ENCODE peak calls at places on chromosomes 3 and 15, in nine cellular contexts. C is CD8-positive, alpha-beta memory T cell; P is esophagus muscularis mucosa; Z is CD4-positive, CD25-positive, alpha-beta regulatory T cell; H is CD4-positive, alpha-beta memory T cell; S is bronchial epithelial cell; V is mucosa of descending colon; U is upper lobe of right lung; G is body of pancreas. D is an unnamed sample.

GRCh38 chr3:170038434-170039110 is 777 bp downstream of the GPR160 start:
- DNase-seq in C (peak; percentile 49), P (no peak), Z (peak; percentile 38), H (peak; percentile 31), S (no peak), V (peak; percentile 77), U (peak; percentile 83), G (peak; percentile 69), D (no peak)

GRCh38 chr3:46143951-46144473 is 64.1 kb downstream of the CCR1 start:
- DNase-seq in C (no peak), P (no peak), Z (no peak), H (no peak), S (no peak), V (no peak), U (no peak), G (no peak), D (no peak)

GRCh38 chr3:14633417-14633816 is 18.1 kb upstream of the CCDC174 start:
- DNase-seq in C (no peak), P (no peak), Z (no peak), H (no peak), S (no peak), V (no peak), U (no peak), G (no peak), D (no peak)

GRCh38 chr3:14225421-14225820 is 46.8 kb downstream of the LSM3 start:
- DNase-seq in C (no peak), P (no peak), Z (no peak), H (no peak), S (no peak), V (peak; percentile 57), U (no peak), G (no peak), D (no peak)

GRCh38 chr3:175301741-175302140 is 442.6 kb downstream of the NAALADL2 start:
- DNase-seq in C (no peak), P (no peak), Z (no peak), H (no peak), S (no peak), V (no peak), U (no peak), G (no peak), D (no peak)

GRCh38 chr15:74983725-74984231 is 11.6 kb upstream of the SCAMP5 start:
- DNase-seq in C (no peak), P (no peak), Z (peak; percentile 64), H (no peak), S (peak; percentile 72), V (no peak), U (no peak), G (no peak), D (peak; percentile 48)

GRCh38 chr15:79916424-79916823 is 19.6 kb upstream of the MTHFS start:
- DNase-seq in C (no peak), P (no peak), Z (no peak), H (no peak), S (no peak), V (no peak), U (no peak), G (no peak), D (no peak)

GRCh38 chr3:131282967-131283366 is 98.6 kb upstream of the NUDT16 start:
- DNase-seq in C (no peak), P (no peak), Z (no peak), H (no peak), S (no peak), V (no peak), U (no peak), G (no peak), D (no peak)

GRCh38 chr3:194749631-194750271 is 64.1 kb downstream of the FAM43A start:
- DNase-seq in C (no peak), P (no peak), Z (no peak), H (no peak), S (no peak), V (no peak), U (no peak), G (no peak), D (no peak)

GRCh38 chr3:44048196-44048924 is 193.3 kb upstream of the TOPAZ1 start:
- DNase-seq in C (no peak), P (no peak), Z (no peak), H (no peak), S (peak; percentile 46), V (no peak), U (no peak), G (no peak), D (no peak)

GRCh38 chr3:194809382-194809781 is 123.7 kb downstream of the FAM43A start:
- DNase-seq in C (no peak), P (no peak), Z (no peak), H (no peak), S (no peak), V (no peak), U (peak; percentile 20), G (no peak), D (no peak)

GRCh38 chr3:80241791-80242190 is 474.0 kb upstream of the ROBO1 start:
- DNase-seq in C (no peak), P (no peak), Z (no peak), H (no peak), S (no peak), V (no peak), U (no peak), G (no peak), D (no peak)

DNA sequence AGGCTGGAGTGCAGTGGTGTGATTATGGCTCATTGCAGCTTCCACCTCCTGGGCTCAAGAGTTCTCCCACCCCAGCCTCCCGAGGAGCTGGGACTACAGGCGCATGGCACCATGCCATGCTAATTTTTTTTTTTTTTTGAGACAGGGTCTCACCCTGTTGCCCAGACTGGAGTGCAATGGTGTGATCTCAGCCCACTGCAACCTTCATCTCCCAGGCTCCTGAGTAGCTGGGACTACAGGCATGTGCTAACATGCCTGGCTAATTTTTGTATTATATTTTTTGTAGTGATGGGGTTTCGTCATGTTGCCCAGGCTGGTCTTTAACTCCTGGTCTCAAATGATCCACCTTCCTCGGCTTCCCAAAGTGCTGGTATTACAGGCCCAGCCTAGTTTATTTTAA is 4.0 kb downstream of the TEX9 start:
- DNase-seq in C (no peak), P (no peak), Z (no peak), H (no peak), S (peak; percentile 40), V (no peak), U (no peak), G (no peak), D (no peak)
- H3K4me3 ChIP-seq in C (no peak overlapping the region), P (no peak overlapping the region), Z (no peak overlapping the region), H (no peak overlapping the region), S (no peak overlapping the region), V (no peak overlapping the region), U (no peak overlapping the region), G (no peak overlapping the region), D (no peak overlapping the region)

GRCh38 chr3:1561397-1561796 is 468.6 kb downstream of the CNTN6 start:
- DNase-seq in C (no peak), P (no peak), Z (no peak), H (no peak), S (no peak), V (no peak), U (no peak), G (no peak), D (no peak)
- H3K36me3 ChIP-seq in C (no peaks in the 10 kb centered on the region), P (no peaks in the 10 kb centered on the region), Z (no peaks in the 10 kb centered on the region), H (no peaks in the 10 kb centered on the region), S (no peaks in the 10 kb centered on the region), V (no peaks in the 10 kb centered on the region), U (no peaks in the 10 kb centered on the region), G (no peaks in the 10 kb centered on the region), D (no peaks in the 10 kb centered on the region)

GRCh38 chr15:69511015-69511414 is 58.4 kb downstream of the RPLP1 start:
- DNase-seq in C (no peak), P (no peak), Z (no peak), H (no peak), S (no peak), V (no peak), U (no peak), G (no peak), D (no peak)

GRCh38 chr15:69513450-69513849 is 60.8 kb downstream of the RPLP1 start:
- DNase-seq in C (no peak), P (no peak), Z (no peak), H (no peak), S (no peak), V (no peak), U (no peak), G (no peak), D (no peak)

GRCh38 chr15:69508659-69509058 is 56.0 kb downstream of the RPLP1 start:
- DNase-seq in C (no peak), P (no peak), Z (no peak), H (no peak), S (no peak), V (no peak), U (no peak), G (no peak), D (peak; percentile 73)

GRCh38 chr15:69505906-69506305 is 53.3 kb downstream of the RPLP1 start:
- DNase-seq in C (no peak), P (no peak), Z (no peak), H (no peak), S (no peak), V (no peak), U (no peak), G (no peak), D (no peak)

DNA sequence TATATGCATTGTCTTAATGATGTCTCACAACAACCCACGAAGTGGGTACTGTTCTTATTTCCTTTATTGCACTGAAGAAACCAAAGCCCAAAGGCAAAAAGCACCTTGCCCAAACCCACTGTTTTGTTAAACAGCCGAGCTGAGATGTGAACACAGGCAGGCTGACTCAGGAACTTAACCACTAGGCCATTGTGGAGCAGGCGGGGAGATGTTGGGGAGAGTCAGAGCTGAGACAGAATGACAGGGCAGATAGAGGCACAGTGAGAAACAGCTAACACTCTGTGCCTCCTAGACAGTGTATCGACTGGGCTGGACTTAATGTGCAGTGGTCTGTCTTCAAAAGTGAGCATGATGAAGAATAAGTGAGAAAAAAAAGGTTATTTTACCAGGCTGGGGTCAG is 56.5 kb downstream of the RPLP1 start:
- DNase-seq in C (no peak), P (no peak), Z (no peak), H (no peak), S (peak; percentile 21), V (no peak), U (no peak), G (no peak), D (peak; percentile 11)
- H3K4me3 ChIP-seq in C (no peak overlapping the region), P (no peak overlapping the region), Z (no peak overlapping the region), H (no peak overlapping the region), S (no peak overlapping the region), V (no peak overlapping the region), U (no peak overlapping the region), G (no peak overlapping the region), D (no peak overlapping the region)

GRCh38 chr15:42151736-42152135 is 4.7 kb downstream of the PLA2G4F start:
- DNase-seq in C (no peak), P (no peak), Z (no peak), H (no peak), S (no peak), V (no peak), U (peak; percentile 33), G (no peak), D (no peak)

GRCh38 chr15:42148808-42149492 is 7.5 kb downstream of the PLA2G4F start:
- DNase-seq in C (no peak), P (no peak), Z (no peak), H (no peak), S (no peak), V (no peak), U (peak; percentile 55), G (no peak), D (no peak)

GRCh38 chr15:42150246-42150970 is 6.0 kb downstream of the PLA2G4F start:
- DNase-seq in C (no peak), P (no peak), Z (no peak), H (no peak), S (no peak), V (no peak), U (no peak), G (no peak), D (no peak)

GRCh38 chr15:42151012-42151615 is 5.3 kb downstream of the PLA2G4F start:
- DNase-seq in C (no peak), P (no peak), Z (no peak), H (no peak), S (no peak), V (no peak), U (no peak), G (no peak), D (no peak)

GRCh38 chr15:42149493-42150245 is 6.8 kb downstream of the PLA2G4F start:
- DNase-seq in C (no peak), P (no peak), Z (no peak), H (no peak), S (no peak), V (no peak), U (peak; percentile 66), G (no peak), D (no peak)
- H3K36me3 ChIP-seq in C (no peaks in the 10 kb centered on the region), P (no peaks in the 10 kb centered on the region), Z (no peaks in the 10 kb centered on the region), H (no peaks in the 10 kb centered on the region), S (peaks cover 1% of the 10 kb centered on the region), V (no peaks in the 10 kb centered on the region), U (no peaks in the 10 kb centered on the region), G (no peaks in the 10 kb centered on the region), D (no peaks in the 10 kb centered on the region)